ENCODE peak calls at places on chromosomes 3 and 15, in five cellular contexts. One of them, this sample, is unnamed.

GRCh38 chr3:98013428-98014349 is 21.4 kb downstream of the GABRR3 start:
- DNase-seq in IMR-90: peak
- DNase-seq in memory B cell: no peak
- DNase-seq in endodermal cell: no peak
- DNase-seq in ELR: peak
- DNase-seq in this sample: no peak

GRCh38 chr3:6697285-6697684 is 163.6 kb upstream of the GRM7 start:
- DNase-seq in IMR-90: no peak
- DNase-seq in memory B cell: no peak
- DNase-seq in endodermal cell: no peak
- DNase-seq in ELR: no peak
- DNase-seq in this sample: no peak

GRCh38 chr3:53198256-53198977 is 37.4 kb downstream of the PRKCD start:
- DNase-seq in IMR-90: no peak
- DNase-seq in memory B cell: no peak
- DNase-seq in endodermal cell: peak
- DNase-seq in ELR: no peak
- DNase-seq in this sample: peak

GRCh38 chr15:32004249-32004648 is 26.1 kb upstream of the CHRNA7 start:
- DNase-seq in IMR-90: no peak
- DNase-seq in memory B cell: no peak
- DNase-seq in endodermal cell: no peak
- DNase-seq in ELR: no peak
- DNase-seq in this sample: no peak

GRCh38 chr15:60340207-60340921 is 57.4 kb downstream of the ANXA2 start:
- DNase-seq in IMR-90: no peak
- DNase-seq in memory B cell: no peak
- DNase-seq in endodermal cell: peak
- DNase-seq in ELR: peak
- DNase-seq in this sample: peak

GRCh38 chr3:46228259-46229222 is 13.7 kb upstream of the CCR3 start:
- DNase-seq in IMR-90: peak
- DNase-seq in memory B cell: no peak
- DNase-seq in endodermal cell: no peak
- DNase-seq in ELR: peak
- DNase-seq in this sample: no peak

GRCh38 chr3:161217496-161217895 is 3.6 kb upstream of the NMD3 start:
- DNase-seq in IMR-90: no peak
- DNase-seq in memory B cell: no peak
- DNase-seq in endodermal cell: no peak
- DNase-seq in ELR: peak
- DNase-seq in this sample: no peak

GRCh38 chr3:122577409-122578028 is at the start of gene PARP15:
- DNase-seq in IMR-90: no peak
- DNase-seq in memory B cell: peak
- DNase-seq in endodermal cell: peak
- DNase-seq in ELR: peak
- DNase-seq in this sample: peak

GRCh38 chr3:15933439-15934144 is 135.8 kb upstream of the ANKRD28 start:
- DNase-seq in IMR-90: peak
- DNase-seq in memory B cell: no peak
- DNase-seq in endodermal cell: no peak
- DNase-seq in ELR: peak
- DNase-seq in this sample: no peak

This sample was measured in ELF-1.